ENCODE peak calls at places on chromosome 2, in eight cellular contexts. L, Z, R, S, M, W, D and T are unnamed samples.

GRCh38 chr2:145230546-145230945 is 710.6 kb upstream of the ZEB2 start:
- DNase-seq in S (no peak), L (no peak), M (no peak), D (no peak), Z (no peak), W (no peak), R (no peak), T (no peak)

GRCh38 chr2:12918841-12919445 is 202.2 kb downstream of the TRIB2 start:
- DNase-seq in S (peak; percentile 68), R (peak; percentile 69), Z (no peak), M (peak; percentile 92), L (peak; percentile 47), W (peak; percentile 14), D (no peak), T (no peak)

GRCh38 chr2:85242321-85242720 is 85.5 kb downstream of the TGOLN2 start:
- DNase-seq in M (peak; percentile 77), W (no peak), R (no peak), L (no peak), Z (peak; percentile 71), S (peak; percentile 24), D (no peak), T (no peak)

GRCh38 chr2:177535968-177536514 is 143.5 kb downstream of the AGPS start:
- DNase-seq in W (no peak), D (no peak), R (no peak), M (no peak), L (no peak), S (no peak), Z (no peak), T (no peak)

GRCh38 chr2:46871976-46872381 is 43.6 kb downstream of the MCFD2 start:
- DNase-seq in R (no peak), S (peak; percentile 33), D (no peak), Z (no peak), M (no peak), W (no peak), L (no peak), T (no peak)

GRCh38 chr2:6744037-6744436 is 121.7 kb downstream of the CMPK2 start:
- DNase-seq in L (no peak), R (no peak), M (no peak), D (no peak), W (no peak), Z (no peak), S (no peak), T (no peak)

GRCh38 chr2:28495551-28496284 is at the start of gene PLB1:
- DNase-seq in S (peak; percentile 65), M (peak; percentile 65), R (no peak), L (no peak), W (no peak), D (no peak), Z (no peak), T (no peak)

GRCh38 chr2:72990695-72991438 is 73.5 kb downstream of the EMX1 start:
- DNase-seq in R (peak; percentile 3), D (no peak), Z (peak; percentile 37), L (peak; percentile 4), W (no peak), S (peak; percentile 34), M (peak; percentile 59), T (no peak)

GRCh38 chr2:218703341-218703740 is 7.3 kb upstream of the TTLL4 start:
- DNase-seq in D (no peak), R (no peak), Z (no peak), W (no peak), S (no peak), M (no peak), L (no peak), T (no peak)

DNA sequence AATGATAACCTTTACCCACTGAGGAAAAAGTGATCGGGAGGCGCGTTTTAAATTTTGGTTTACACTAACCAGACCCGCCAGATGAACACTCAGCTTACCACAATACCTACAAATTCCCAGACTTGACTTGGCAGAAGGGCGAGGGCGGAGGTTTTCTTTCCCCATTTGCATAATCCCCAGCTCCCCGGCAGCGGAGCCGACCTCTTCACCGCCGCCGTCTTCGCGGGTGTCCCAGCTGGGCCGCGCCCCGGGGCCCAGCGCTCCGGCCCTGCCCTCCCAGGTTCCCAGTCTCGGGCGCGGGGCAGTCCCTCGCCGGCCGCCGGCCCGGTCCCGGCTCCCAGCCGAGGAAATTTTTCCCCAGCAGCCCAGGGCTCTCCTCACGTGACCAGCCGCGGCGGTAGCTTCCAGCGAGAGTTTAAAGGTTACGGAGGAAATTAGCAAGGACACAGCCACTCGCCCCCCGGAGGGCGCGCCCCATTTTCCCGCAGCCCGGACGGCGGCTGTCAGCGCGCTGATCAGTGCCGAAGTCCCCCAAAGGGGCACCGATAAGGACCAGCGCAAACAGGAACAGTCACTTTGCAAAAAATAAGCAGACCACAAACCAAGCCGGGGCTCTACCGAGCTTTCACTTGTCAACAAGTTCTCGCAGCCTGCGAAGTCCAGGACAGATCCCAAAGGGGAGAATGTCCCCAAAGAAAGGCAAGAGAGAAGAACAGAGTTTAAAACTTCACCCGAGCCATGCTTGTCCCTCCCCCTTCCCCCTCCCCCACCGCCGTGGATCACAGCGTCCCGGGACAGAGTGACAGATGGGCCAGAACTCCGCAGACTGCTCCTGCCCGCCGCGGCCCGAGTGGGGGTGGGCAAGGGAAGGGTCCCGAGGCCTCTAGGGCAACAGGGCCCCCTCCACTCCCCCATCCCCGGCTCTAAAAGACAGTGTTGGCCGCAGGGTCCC is 1.3 kb upstream of the PRKCE start:
- DNase-seq in Z (peak; percentile 93), L (peak; percentile 83), M (peak; percentile 96), S (peak; percentile 90), R (peak; percentile 72), D (no peak), W (peak; percentile 76), T (peak; percentile 55)
- TF ChIP-seq POLR2A in Z (no peak), L (peak; percentile 72), M (no peak), S (peak; percentile 65), R (no peak), D (no peak), W (peak; percentile 73), T (peak; percentile 15)

GRCh38 chr2:70978388-70979357 is at the start of gene ANKRD53:
- DNase-seq in W (peak; percentile 71), Z (peak; percentile 86), M (peak; percentile 91), L (peak; percentile 58), S (peak; percentile 69), D (peak; percentile 48), R (peak; percentile 69), T (peak; percentile 65)

GRCh38 chr2:70975237-70975636 is 3.2 kb upstream of the ANKRD53 start:
- DNase-seq in Z (peak; percentile 25), L (no peak), M (peak; percentile 52), S (no peak), D (no peak), W (no peak), R (no peak), T (peak; percentile 64)

GRCh38 chr2:70979626-70980025 is 1.2 kb downstream of the ANKRD53 start:
- DNase-seq in W (no peak), Z (peak; percentile 72), L (no peak), R (no peak), D (no peak), S (no peak), M (peak; percentile 83), T (no peak)

GRCh38 chr2:70974592-70974991 is 3.8 kb upstream of the ANKRD53 start:
- DNase-seq in R (no peak), S (no peak), W (no peak), M (peak; percentile 75), L (no peak), D (no peak), Z (peak; percentile 40), T (no peak)

DNA sequence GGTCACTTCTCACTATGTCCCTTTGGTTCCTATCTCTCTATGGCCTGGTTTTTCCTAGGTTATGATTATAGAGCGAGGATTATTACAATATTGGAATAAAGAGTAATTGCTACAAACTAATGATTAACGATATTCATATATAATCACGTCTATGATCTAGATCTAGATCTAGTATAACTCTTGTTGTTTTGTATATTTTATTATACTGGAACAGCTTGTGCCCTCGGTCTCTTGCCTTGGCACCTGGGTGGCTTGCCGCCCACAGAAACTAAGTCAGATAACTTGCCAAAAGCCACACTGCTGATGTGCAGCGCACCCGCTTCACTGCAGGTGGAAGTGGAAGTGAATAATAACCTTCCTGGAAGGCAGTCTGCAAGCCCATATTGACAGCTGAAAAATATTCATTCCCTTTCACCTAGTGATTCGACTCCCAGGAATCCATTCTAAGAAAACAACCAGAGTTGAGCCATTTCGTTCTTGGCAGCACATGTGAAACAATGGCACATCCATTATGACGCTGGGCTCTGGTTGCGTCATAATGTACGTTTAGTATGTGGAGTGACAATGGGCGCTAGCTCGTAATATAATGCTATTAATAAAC is 725 bp upstream of the ANKRD53 start:
- DNase-seq in W (no peak), M (peak; percentile 90), Z (peak; percentile 79), R (peak; percentile 49), D (no peak), L (peak; percentile 57), S (peak; percentile 78), T (peak; percentile 55)
- TF ChIP-seq POLR2A in W (no peak), M (no peak), Z (no peak), R (no peak), D (no peak), L (no peak), S (no peak), T (no peak)

GRCh38 chr2:60873381-60873780 is 8.0 kb upstream of the REL start:
- DNase-seq in L (no peak), Z (no peak), S (no peak), D (no peak), W (no peak), M (no peak), R (no peak), T (no peak)
- TF ChIP-seq POLR2A in L (no peak), Z (no peak), S (no peak), D (no peak), W (no peak), M (no peak), R (no peak), T (no peak)

GRCh38 chr2:24885221-24886113 is 34.6 kb downstream of the ADCY3 start:
- DNase-seq in L (no peak), M (peak; percentile 80), W (no peak), Z (no peak), S (no peak), D (no peak), R (no peak), T (no peak)

GRCh38 chr2:24886114-24886501 is 33.9 kb downstream of the ADCY3 start:
- DNase-seq in R (no peak), D (no peak), Z (no peak), W (no peak), L (no peak), S (no peak), M (peak; percentile 74), T (no peak)

GRCh38 chr2:24888177-24888576 is 31.9 kb downstream of the ADCY3 start:
- DNase-seq in D (no peak), L (no peak), M (no peak), Z (no peak), S (no peak), W (no peak), R (no peak), T (no peak)

GRCh38 chr2:24887325-24887874 is 32.6 kb downstream of the ADCY3 start:
- DNase-seq in L (no peak), R (no peak), M (no peak), W (no peak), D (no peak), Z (no peak), S (no peak), T (no peak)

DNA sequence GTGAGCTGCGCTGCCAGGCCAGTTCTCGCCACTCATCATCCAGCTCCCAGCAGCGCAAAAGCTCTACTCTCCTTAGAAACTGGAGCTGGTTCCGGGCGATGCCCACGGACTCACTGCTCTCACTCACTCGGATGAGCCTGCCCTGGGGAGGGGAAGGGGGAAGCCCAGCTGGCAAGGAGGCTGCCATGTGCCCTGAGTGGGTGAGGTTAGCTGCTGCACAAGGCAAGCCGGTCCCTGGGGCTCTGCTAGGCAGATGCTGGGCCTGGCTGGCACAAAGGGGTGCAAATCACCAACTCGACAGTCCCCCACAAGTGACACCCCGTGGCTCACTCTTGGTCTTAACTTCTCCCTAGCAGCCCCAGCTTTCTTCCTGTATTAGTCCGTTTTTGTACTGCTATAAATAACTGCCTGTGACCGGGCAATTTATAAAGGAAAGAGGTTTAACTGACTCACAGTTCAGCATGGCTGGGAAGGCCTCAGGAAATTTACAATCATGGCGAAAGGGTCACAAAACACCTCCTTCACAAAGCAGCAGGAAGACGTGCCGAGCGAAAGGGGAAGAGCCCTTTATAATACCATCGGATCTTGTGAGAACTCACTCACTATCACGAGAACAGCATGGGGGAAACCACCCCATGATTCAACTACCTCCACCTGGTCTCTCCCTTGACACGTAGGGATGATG is 33.3 kb downstream of the ADCY3 start:
- DNase-seq in W (no peak), S (no peak), Z (peak; percentile 81), L (no peak), R (no peak), M (no peak), D (no peak), T (no peak)
- TF ChIP-seq POLR2A in W (no peak), S (no peak), Z (no peak), L (no peak), R (no peak), M (no peak), D (peak; percentile 84), T (no peak)